ENCODE peak calls at places on chromosomes 12 and 14, in four cellular contexts. T is GM23248, M is neuronal stem cell, G is testis. L is an unnamed sample. For H3K4me1 and H3K36me3, the result is how much of the 10 kb centered on the place peaks cover.

GRCh38 chr12:98955284-98955683 is 310.2 kb downstream of the APAF1 start:
- DNase-seq in T (peak), M (no peak), G (no peak), L (peak)

GRCh38 chr12:24226745-24227350 is 277.4 kb upstream of the SOX5 start:
- DNase-seq in T (peak), M (no peak), G (no peak), L (no peak)

GRCh38 chr14:20630340-20631022 is 11.0 kb downstream of the OR6S1 start:
- DNase-seq in T (peak), M (no peak), G (no peak), L (no peak)

GRCh38 chr14:58607131-58607531 is 30.6 kb upstream of the DACT1 start:
- DNase-seq in T (no peak), M (no peak), G (no peak), L (no peak)

GRCh38 chr12:93152617-93153016 is 223.5 kb upstream of the EEA1 start:
- DNase-seq in T (no peak), M (no peak), G (no peak), L (no peak)

GRCh38 chr14:104238424-104239184 is 100.2 kb downstream of the KIF26A start:
- DNase-seq in T (no peak), M (no peak), G (no peak), L (no peak)

GRCh38 chr12:5000204-5000603 is 43.5 kb upstream of the KCNA5 start:
- DNase-seq in T (no peak), M (no peak), G (no peak), L (no peak)

GRCh38 chr12:62210422-62210821 is 49.8 kb upstream of the USP15 start:
- DNase-seq in T (peak), M (peak), G (peak), L (peak)

GRCh38 chr14:77238996-77239395 is 32.0 kb downstream of the NGB start:
- DNase-seq in T (no peak), M (no peak), G (peak), L (peak)
- H3K4me1 ChIP-seq in T (under half), M (under half), G (under half), L (under half)

GRCh38 chr14:100894416-100894815 is 9.1 kb downstream of the RTL1 start:
- DNase-seq in T (no peak), M (no peak), G (peak), L (no peak)

GRCh38 chr14:100898935-100899840 is 4.3 kb downstream of the RTL1 start:
- DNase-seq in T (no peak), M (no peak), G (peak), L (no peak)

GRCh38 chr14:100898465-100898864 is 5.1 kb downstream of the RTL1 start:
- DNase-seq in T (no peak), M (no peak), G (peak), L (no peak)

GRCh38 chr14:100895411-100895810 is 8.1 kb downstream of the RTL1 start:
- DNase-seq in T (no peak), M (no peak), G (peak), L (no peak)

GRCh38 chr14:100896369-100897060 is 7.0 kb downstream of the RTL1 start:
- DNase-seq in T (no peak), M (no peak), G (peak), L (no peak)
- H3K36me3 ChIP-seq in T (under half), M (under half), G (under half), L (half or more)

GRCh38 chr12:27730097-27730588 is 19.5 kb downstream of the MRPS35 start:
- DNase-seq in T (no peak), M (no peak), G (no peak), L (no peak)
- H3K4me1 ChIP-seq in T (under half), M (under half), G (under half), L (under half)

DNA sequence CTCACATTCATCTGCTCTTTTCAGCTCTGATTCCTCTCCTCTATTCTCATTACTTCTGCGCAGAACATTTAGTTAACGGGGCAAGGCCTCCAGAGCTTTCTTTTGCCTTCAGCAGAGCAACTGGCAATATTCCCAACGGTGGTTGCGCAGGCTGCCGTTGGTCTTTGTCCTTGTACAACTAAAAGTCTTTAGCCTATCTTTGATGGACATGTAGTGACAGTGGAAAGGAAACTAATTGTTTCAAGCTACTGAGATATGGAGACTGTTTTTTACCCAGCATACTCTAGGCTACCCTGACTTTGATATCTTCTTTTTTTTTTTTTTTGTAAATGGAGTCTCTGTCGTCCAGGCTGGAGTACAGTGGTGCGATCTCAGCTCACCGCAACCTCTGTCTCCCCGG is 12.6 kb downstream of the R3HDM2 start:
- DNase-seq in T (no peak), M (no peak), G (peak), L (no peak)
- H3K36me3 ChIP-seq in T (under half), M (under half), G (under half), L (under half)

GRCh38 chr12:49823951-49824350 is 4.3 kb downstream of the NCKAP5L start:
- DNase-seq in T (no peak), M (no peak), G (no peak), L (no peak)
- H3K4me1 ChIP-seq in T (under half), M (under half), G (half or more), L (under half)

GRCh38 chr12:121438905-121439304 is 39.0 kb downstream of the RNF34 start:
- DNase-seq in T (no peak), M (no peak), G (no peak), L (no peak)
- H3K36me3 ChIP-seq in T (under half), M (half or more), G (under half), L (under half)

GRCh38 chr12:111425655-111426054 is 19.9 kb downstream of the SH2B3 start:
- DNase-seq in T (no peak), M (no peak), G (no peak), L (no peak)

GRCh38 chr12:111428728-111429175 is 23.0 kb downstream of the SH2B3 start:
- DNase-seq in T (no peak), M (no peak), G (no peak), L (no peak)

GRCh38 chr12:111426341-111427185 is 20.8 kb downstream of the SH2B3 start:
- DNase-seq in T (peak), M (no peak), G (no peak), L (no peak)

GRCh38 chr12:111428081-111428727 is 22.5 kb downstream of the SH2B3 start:
- DNase-seq in T (no peak), M (no peak), G (no peak), L (no peak)

DNA sequence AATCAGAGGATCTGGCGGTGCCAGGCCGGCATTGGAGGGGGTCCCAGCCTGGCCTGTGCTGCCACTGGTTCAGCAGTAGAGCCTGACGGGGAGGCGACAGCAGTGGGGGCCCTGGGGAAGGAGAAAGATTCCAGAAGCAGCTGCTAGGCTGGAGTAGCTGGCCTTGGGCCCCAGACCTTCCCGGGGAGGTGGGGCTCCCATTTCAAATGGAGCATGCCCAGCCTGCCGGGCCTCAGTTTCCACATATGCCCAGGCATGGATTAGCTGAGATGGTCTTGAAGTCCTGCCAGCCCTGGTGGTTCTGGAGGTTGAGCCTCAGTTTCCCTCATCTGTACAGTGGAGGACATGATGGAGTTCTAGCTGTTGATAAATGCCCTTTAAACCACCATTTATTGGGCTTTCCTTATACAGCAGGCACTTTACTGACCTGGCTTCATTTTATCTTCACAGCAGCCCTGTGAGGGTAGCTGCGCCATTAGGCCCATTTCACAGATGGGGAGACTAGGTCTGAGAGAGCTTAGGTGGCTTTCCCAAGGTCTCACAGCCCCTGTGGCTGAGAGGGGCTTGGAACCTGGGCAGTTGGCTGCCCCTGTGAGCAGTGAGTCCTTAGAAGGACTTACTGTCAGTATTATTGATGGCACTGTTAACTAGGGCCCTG is 21.8 kb downstream of the SH2B3 start:
- DNase-seq in T (no peak), M (no peak), G (no peak), L (no peak)
- H3K4me1 ChIP-seq in T (under half), M (under half), G (under half), L (under half)